ENCODE peak calls at places on chromosomes 11 and 22, in four cellular contexts. K is adrenal gland, X is A673, N is stomach. C is an unnamed sample.

GRCh38 chr22:35219012-35219411 is 38.3 kb upstream of the HMGXB4 start:
- DNase-seq in K (no peak), X (no peak), N (no peak), C (no peak)

GRCh38 chr11:61541568-61541967 is 33.0 kb downstream of the LRRC10B start:
- DNase-seq in K (no peak), X (no peak), N (no peak), C (no peak)

GRCh38 chr11:58770166-58770565 is 38.4 kb upstream of the GLYAT start:
- DNase-seq in K (no peak), X (no peak), N (no peak), C (no peak)

GRCh38 chr11:11396290-11397042 is 43.4 kb upstream of the CSNK2A3 start:
- DNase-seq in K (no peak), X (no peak), N (no peak), C (no peak)

GRCh38 chr22:46674367-46674781 is 54.2 kb downstream of the GRAMD4 start:
- DNase-seq in K (no peak), X (no peak), N (peak; percentile 60), C (no peak)

GRCh38 chr11:130070829-130071205 is 1.1 kb downstream of the APLP2 start:
- DNase-seq in K (peak; percentile 38), X (no peak), N (no peak), C (peak; percentile 24)

GRCh38 chr11:27040302-27041115 is at the start of gene BBOX1:
- DNase-seq in K (no peak), X (no peak), N (no peak), C (peak; percentile 38)

GRCh38 chr22:40014661-40015255 is 20.0 kb downstream of the FAM83F start:
- DNase-seq in K (no peak), X (no peak), N (no peak), C (peak; percentile 53)

GRCh38 chr11:82176945-82177344 is 556.7 kb downstream of the FAM181B start:
- DNase-seq in K (no peak), X (no peak), N (no peak), C (no peak)

GRCh38 chr11:101128571-101129202 is 926 bp downstream of the PGR start:
- DNase-seq in K (no peak), X (no peak), N (no peak), C (no peak)

GRCh38 chr22:46115388-46115678 is 35.0 kb upstream of the PPARA start:
- DNase-seq in K (no peak), X (no peak), N (no peak), C (no peak)

GRCh38 chr11:68763181-68763721 is 11.9 kb upstream of the TESMIN start:
- DNase-seq in K (no peak), X (peak; percentile 46), N (no peak), C (no peak)

GRCh38 chr11:79637219-79637618 is 196.4 kb upstream of the TENM4 start:
- DNase-seq in K (no peak), X (no peak), N (no peak), C (no peak)

GRCh38 chr22:44526431-44527115 is 28.5 kb upstream of the RTL6 start:
- DNase-seq in K (no peak), X (no peak), N (no peak), C (no peak)

GRCh38 chr11:46347637-46348311 is 511 bp downstream of the DGKZ start:
- DNase-seq in K (peak; percentile 50), X (no peak), N (no peak), C (no peak)

GRCh38 chr11:2762451-2762850 is 62.7 kb upstream of the KCNQ1OT1 start:
- DNase-seq in K (peak; percentile 10), X (no peak), N (peak; percentile 22), C (no peak)

GRCh38 chr11:110470716-110471115 is 41.0 kb downstream of the FDX1 start:
- DNase-seq in K (no peak), X (no peak), N (no peak), C (no peak)

GRCh38 chr11:126755494-126755893 is 245.1 kb downstream of the KIRREL3 start:
- DNase-seq in K (no peak), X (no peak), N (no peak), C (no peak)

GRCh38 chr22:38718414-38718813 is 12.7 kb downstream of the GTPBP1 start:
- DNase-seq in K (peak; percentile 89), X (peak; percentile 83), N (peak; percentile 66), C (peak; percentile 59)

GRCh38 chr22:38733329-38734202 is 22.2 kb downstream of the SUN2 start:
- DNase-seq in K (peak; percentile 71), X (peak; percentile 63), N (peak; percentile 77), C (peak; percentile 67)

GRCh38 chr11:19430346-19431058 is 189.8 kb upstream of the E2F8 start:
- DNase-seq in K (no peak), X (no peak), N (no peak), C (no peak)

GRCh38 chr22:21970037-21970799 is 12.4 kb downstream of the TOP3B start:
- DNase-seq in K (no peak), X (no peak), N (no peak), C (no peak)

GRCh38 chr11:2466069-2466801 is 21.4 kb downstream of the KCNQ1 start:
- DNase-seq in K (no peak), X (no peak), N (peak; percentile 17), C (no peak)

GRCh38 chr22:44752285-44753188 is at the start of gene ARHGAP8:
- DNase-seq in K (no peak), X (no peak), N (peak; percentile 60), C (peak; percentile 63)

GRCh38 chr11:121560251-121560650 is 107.5 kb upstream of the SORL1-AS1 start:
- DNase-seq in K (no peak), X (no peak), N (no peak), C (no peak)

GRCh38 chr11:120622189-120622912 is 110.8 kb downstream of the GRIK4 start:
- DNase-seq in K (peak; percentile 17), X (no peak), N (no peak), C (no peak)

GRCh38 chr11:29312817-29313216 is 704.0 kb downstream of the KCNA4 start:
- DNase-seq in K (no peak), X (no peak), N (no peak), C (no peak)

GRCh38 chr11:14902650-14903350 is 10.8 kb upstream of the CYP2R1 start:
- DNase-seq in K (no peak), X (peak; percentile 25), N (no peak), C (no peak)

GRCh38 chr11:68340003-68340767 is 27.8 kb downstream of the LRP5 start:
- DNase-seq in K (no peak), X (no peak), N (no peak), C (no peak)

GRCh38 chr11:3134218-3134621 is 30.9 kb downstream of the OSBPL5 start:
- DNase-seq in K (peak; percentile 6), X (no peak), N (no peak), C (no peak)

GRCh38 chr22:32618461-32619140 is 144.0 kb downstream of the FBXO7 start:
- DNase-seq in K (no peak), X (no peak), N (no peak), C (peak; percentile 31)

GRCh38 chr11:40280161-40281054 is 1179.0 kb downstream of the LRRC4C start:
- DNase-seq in K (no peak), X (no peak), N (no peak), C (no peak)

GRCh38 chr22:35413624-35414023 is 13.7 kb downstream of the MCM5 start:
- DNase-seq in K (no peak), X (no peak), N (no peak), C (no peak)

GRCh38 chr11:86740628-86741488 is 59.5 kb upstream of the PRSS23 start:
- DNase-seq in K (peak; percentile 83), X (peak; percentile 96), N (no peak), C (peak; percentile 46)

GRCh38 chr11:64862914-64863313 is 15.5 kb downstream of the EHD1 start:
- DNase-seq in K (no peak), X (no peak), N (no peak), C (no peak)

GRCh38 chr11:44536779-44537516 is 28.5 kb upstream of the CD82 start:
- DNase-seq in K (no peak), X (no peak), N (no peak), C (no peak)

DNA sequence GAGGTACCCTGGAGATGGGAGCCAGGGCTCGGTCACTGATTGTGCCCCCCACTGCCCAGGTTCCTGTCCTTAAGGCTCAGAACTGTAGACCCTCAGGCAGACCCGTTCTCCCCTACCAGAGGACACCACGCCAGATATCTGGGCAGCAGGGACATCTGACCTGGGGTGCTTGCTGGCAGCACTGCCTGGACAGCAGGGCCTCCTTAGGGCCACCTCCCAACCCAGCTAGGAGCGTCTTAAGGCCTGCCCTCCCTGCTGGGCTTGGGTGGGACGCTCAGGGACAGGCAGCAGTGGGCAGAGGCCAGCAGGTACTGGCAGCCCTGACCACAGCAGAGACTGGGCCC is 3.1 kb downstream of the POLR2L start:
- DNase-seq in K (no peak), X (no peak), N (no peak), C (no peak)
- H3K27ac ChIP-seq in K (no peak overlapping the region), X (no peak overlapping the region), N (peak overlapping the region; percentile 26), C (no peak overlapping the region)

DNA sequence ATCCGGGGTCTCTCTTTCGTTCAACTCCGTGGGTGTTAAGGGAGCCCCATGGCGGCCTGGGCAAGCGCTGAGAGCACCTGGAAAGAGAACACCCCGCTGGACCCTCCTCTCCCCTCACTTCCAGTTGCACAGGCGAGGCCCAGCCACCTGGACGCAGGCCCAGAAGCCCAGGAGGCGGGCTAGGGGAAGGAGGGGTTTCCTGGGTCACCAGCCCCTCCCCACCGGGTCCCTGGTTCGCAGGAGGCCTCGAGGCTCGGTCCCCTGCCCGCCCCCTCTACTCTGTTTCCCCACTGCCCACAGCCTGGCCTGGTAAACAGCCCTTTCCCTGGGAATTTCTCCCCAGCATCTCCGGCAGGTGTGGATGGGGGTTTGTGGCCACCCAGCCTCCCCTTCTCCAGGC is 8.5 kb upstream of the NFAM1 start:
- DNase-seq in K (no peak), X (no peak), N (no peak), C (no peak)
- H3K4me3 ChIP-seq in K (no peak overlapping the region), X (no peak overlapping the region), N (no peak overlapping the region), C (no peak overlapping the region)

GRCh38 chr11:114259551-114259983 is 36.6 kb upstream of the NNMT start:
- DNase-seq in K (no peak), X (peak; percentile 83), N (no peak), C (no peak)
- H3K4me1 ChIP-seq in K (peaks cover 41% of the 10 kb centered on the region), X (peaks cover 23% of the 10 kb centered on the region), N (peaks cover 65% of the 10 kb centered on the region), C (peaks cover 21% of the 10 kb centered on the region)

GRCh38 chr11:24357620-24358386 is 139.1 kb upstream of the LUZP2 start:
- DNase-seq in K (no peak), X (no peak), N (no peak), C (no peak)

GRCh38 chr11:24351179-24351578 is 145.7 kb upstream of the LUZP2 start:
- DNase-seq in K (no peak), X (no peak), N (no peak), C (no peak)

DNA sequence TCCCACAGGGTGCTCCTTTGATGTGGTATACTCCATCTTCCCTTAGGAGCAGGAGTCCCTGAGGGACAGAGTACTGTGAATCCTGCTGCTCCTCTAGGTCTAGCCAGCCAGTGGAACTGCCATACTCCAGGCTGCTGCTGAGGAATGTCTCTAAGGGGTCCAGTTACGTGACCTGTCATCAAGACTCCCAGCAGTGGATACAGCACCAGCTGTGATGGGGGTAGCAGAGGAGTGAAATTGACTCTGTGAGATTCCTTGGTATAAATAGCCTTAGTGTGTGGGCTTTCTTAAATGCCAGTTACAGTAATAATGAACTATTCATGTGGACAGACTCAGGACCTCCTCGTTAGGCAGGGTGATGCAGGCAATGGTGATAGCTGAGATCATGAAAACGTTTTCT is 140.4 kb upstream of the LUZP2 start:
- DNase-seq in K (no peak), X (no peak), N (no peak), C (no peak)
- H3K27ac ChIP-seq in K (no peak overlapping the region), X (no peak overlapping the region), N (no peak overlapping the region), C (no peak overlapping the region)